ENCODE peak calls at places on chromosomes 6 and 20, in seven cellular contexts. I is upper lobe of right lung, R is epithelial cell of esophagus, X is HFF-Myc, N is uterus, K is kidney epithelial cell, Q is heart left ventricle. O is an unnamed sample.

GRCh38 chr6:130453230-130453629 is 87.4 kb downstream of the TMEM200A start:
- DNase-seq in I (no peak), R (peak; percentile 50), X (no peak), N (no peak), K (no peak), Q (no peak), O (no peak)

GRCh38 chr20:58389324-58389967 is 417 bp downstream of the VAPB start:
- DNase-seq in I (no peak), R (peak; percentile 47), X (no peak), N (no peak), K (no peak), Q (no peak), O (no peak)

GRCh38 chr6:14707971-14708465 is 537.9 kb upstream of the JARID2 start:
- DNase-seq in I (no peak), R (no peak), X (no peak), N (no peak), K (no peak), Q (no peak), O (no peak)

GRCh38 chr20:19860742-19861141 is 102.7 kb downstream of the RIN2 start:
- DNase-seq in I (no peak), R (no peak), X (no peak), N (no peak), K (peak; percentile 41), Q (no peak), O (no peak)

GRCh38 chr6:106059331-106059730 is 26.8 kb upstream of the PRDM1 start:
- DNase-seq in I (no peak), R (no peak), X (no peak), N (no peak), K (no peak), Q (no peak), O (no peak)

GRCh38 chr6:142993977-142994376 is 49.0 kb upstream of the HIVEP2 start:
- DNase-seq in I (no peak), R (no peak), X (no peak), N (no peak), K (no peak), Q (no peak), O (no peak)

GRCh38 chr20:63160641-63161175 is 55.2 kb downstream of the YTHDF1 start:
- DNase-seq in I (no peak), R (no peak), X (no peak), N (no peak), K (no peak), Q (no peak), O (no peak)

GRCh38 chr6:166716910-166717617 is 90.0 kb upstream of the RPS6KA2 start:
- DNase-seq in I (no peak), R (no peak), X (no peak), N (no peak), K (no peak), Q (no peak), O (no peak)

GRCh38 chr6:125612400-125612846 is 137.0 kb upstream of the HEY2 start:
- DNase-seq in I (no peak), R (no peak), X (no peak), N (no peak), K (no peak), Q (no peak), O (no peak)

GRCh38 chr20:43404880-43405279 is 52.8 kb upstream of the SRSF6 start:
- DNase-seq in I (no peak), R (peak; percentile 13), X (no peak), N (no peak), K (no peak), Q (no peak), O (no peak)

GRCh38 chr20:37102571-37102970 is 6.8 kb upstream of the RBL1 start:
- DNase-seq in I (no peak), R (no peak), X (no peak), N (no peak), K (no peak), Q (no peak), O (no peak)

GRCh38 chr20:45539382-45539781 is at the start of gene WFDC6:
- DNase-seq in I (no peak), R (no peak), X (no peak), N (no peak), K (no peak), Q (no peak), O (no peak)

GRCh38 chr20:56829788-56830385 is 200.8 kb downstream of the TFAP2C start:
- DNase-seq in I (no peak), R (peak; percentile 16), X (no peak), N (no peak), K (no peak), Q (no peak), O (no peak)

GRCh38 chr20:64188071-64188470 is 23.8 kb downstream of the MYT1 start:
- DNase-seq in I (no peak), R (no peak), X (no peak), N (no peak), K (no peak), Q (no peak), O (no peak)

GRCh38 chr6:108027594-108027993 is 46.9 kb downstream of the OSTM1 start:
- DNase-seq in I (no peak), R (peak; percentile 73), X (no peak), N (no peak), K (peak; percentile 23), Q (no peak), O (no peak)

GRCh38 chr6:112222111-112222726 is 32.1 kb downstream of the LAMA4 start:
- DNase-seq in I (no peak), R (no peak), X (no peak), N (no peak), K (no peak), Q (no peak), O (no peak)

GRCh38 chr6:35385457-35386202 is 43.3 kb downstream of the PPARD start:
- DNase-seq in I (no peak), R (no peak), X (no peak), N (no peak), K (no peak), Q (peak; percentile 34), O (no peak)

GRCh38 chr20:50680106-50680960 is 11.0 kb downstream of the RIPOR3 start:
- DNase-seq in I (no peak), R (no peak), X (no peak), N (peak; percentile 78), K (no peak), Q (no peak), O (no peak)

GRCh38 chr6:166989427-166990034 is 9.7 kb upstream of the CEP43 start:
- DNase-seq in I (no peak), R (peak; percentile 50), X (no peak), N (no peak), K (no peak), Q (no peak), O (no peak)

GRCh38 chr6:16747232-16748027 is 13.8 kb downstream of the ATXN1 start:
- DNase-seq in I (no peak), R (peak; percentile 93), X (no peak), N (no peak), K (no peak), Q (no peak), O (no peak)

GRCh38 chr6:159151266-159151855 is 17.8 kb upstream of the FNDC1 start:
- DNase-seq in I (no peak), R (peak; percentile 67), X (no peak), N (no peak), K (no peak), Q (no peak), O (no peak)

GRCh38 chr20:57133926-57134650 is 132.4 kb downstream of the BMP7 start:
- DNase-seq in I (no peak), R (no peak), X (peak; percentile 24), N (no peak), K (no peak), Q (no peak), O (no peak)

GRCh38 chr20:8505817-8506216 is 373.8 kb downstream of the PLCB1 start:
- DNase-seq in I (no peak), R (no peak), X (no peak), N (no peak), K (no peak), Q (no peak), O (no peak)

GRCh38 chr6:139257821-139258398 is 33.9 kb downstream of the TXLNB start:
- DNase-seq in I (no peak), R (no peak), X (no peak), N (no peak), K (no peak), Q (no peak), O (no peak)

GRCh38 chr20:18322551-18322950 is 34.2 kb downstream of the ZNF133 start:
- DNase-seq in I (no peak), R (no peak), X (no peak), N (no peak), K (no peak), Q (no peak), O (no peak)
- TF ChIP-seq CTCF in I (no peak), R (no peak), X (no peak), N (no peak), K (no peak), Q (no peak), O (no peak)

GRCh38 chr6:168908166-168908565 is 345.5 kb downstream of the THBS2 start:
- DNase-seq in I (no peak), R (peak; percentile 10), X (no peak), N (no peak), K (no peak), Q (no peak), O (no peak)

GRCh38 chr6:168906251-168906845 is 347.3 kb downstream of the THBS2 start:
- DNase-seq in I (no peak), R (no peak), X (no peak), N (no peak), K (no peak), Q (no peak), O (no peak)

GRCh38 chr6:168903638-168904345 is 349.9 kb downstream of the THBS2 start:
- DNase-seq in I (no peak), R (no peak), X (no peak), N (no peak), K (no peak), Q (no peak), O (no peak)

GRCh38 chr6:168908887-168909286 is 344.8 kb downstream of the THBS2 start:
- DNase-seq in I (no peak), R (no peak), X (no peak), N (no peak), K (no peak), Q (no peak), O (no peak)

GRCh38 chr6:168905451-168906090 is 348.1 kb downstream of the THBS2 start:
- DNase-seq in I (no peak), R (peak; percentile 10), X (no peak), N (no peak), K (no peak), Q (no peak), O (no peak)
- H3K4me3 ChIP-seq in I (no peak overlapping the region), R (no peak overlapping the region), X (no peak overlapping the region), N (no peak overlapping the region), K (no peak overlapping the region), Q (no peak overlapping the region), O (no peak overlapping the region)

GRCh38 chr6:75934643-75935472 is 137.6 kb downstream of the IMPG1 start:
- DNase-seq in I (no peak), R (peak; percentile 73), X (peak; percentile 65), N (peak; percentile 37), K (peak; percentile 41), Q (peak; percentile 28), O (peak; percentile 33)
- TF ChIP-seq CTCF in I (peak; percentile 70), R (peak; percentile 83), X (peak; percentile 75), N (peak; percentile 64), K (peak; percentile 76), Q (peak; percentile 68), O (peak; percentile 86)

GRCh38 chr6:28789553-28790083 is 134.2 kb downstream of the TRIM27 start:
- DNase-seq in I (no peak), R (peak; percentile 64), X (no peak), N (no peak), K (no peak), Q (no peak), O (no peak)
- H3K4me3 ChIP-seq in I (peak overlapping the region; percentile 8), R (peak overlapping the region; percentile 54), X (peak overlapping the region; percentile 55), N (peak overlapping the region; percentile 22), K (peak overlapping the region; percentile 41), Q (peak overlapping the region; percentile 18), O (peak overlapping the region; percentile 96)

O was measured in Panc1.